ENCODE peak calls at places on chromosomes 3 and 15, in four cellular contexts. O is H1, A is K562, Y is HepG2. T is an unnamed sample. For H3K4me1, the result is how much of the 10 kb centered on the place peaks cover.

GRCh38 chr3:71436337-71436736 is 147.2 kb downstream of the FOXP1 start:
- DNase-seq in O (no peak), A (no peak), Y (no peak), T (no peak)

GRCh38 chr15:63176302-63176701 is 13.1 kb upstream of the RAB8B start:
- DNase-seq in O (peak), A (no peak), Y (no peak), T (no peak)

GRCh38 chr15:63339006-63339766 is 42.5 kb downstream of the CA12 start:
- DNase-seq in O (no peak), A (no peak), Y (no peak), T (no peak)

GRCh38 chr3:81216192-81216591 is 545.3 kb downstream of the GBE1 start:
- DNase-seq in O (no peak), A (no peak), Y (no peak), T (peak)

GRCh38 chr15:52658955-52659354 is 20.2 kb downstream of the ATOSA start:
- DNase-seq in O (no peak), A (no peak), Y (no peak), T (no peak)

GRCh38 chr3:14633819-14634424 is 17.6 kb upstream of the CCDC174 start:
- DNase-seq in O (peak), A (peak), Y (peak), T (peak)

GRCh38 chr15:79170256-79170664 is 79.7 kb upstream of the RASGRF1 start:
- DNase-seq in O (no peak), A (peak), Y (no peak), T (no peak)

GRCh38 chr3:114504941-114505632 is 211.3 kb downstream of the TIGIT start:
- DNase-seq in O (no peak), A (no peak), Y (no peak), T (peak)

DNA sequence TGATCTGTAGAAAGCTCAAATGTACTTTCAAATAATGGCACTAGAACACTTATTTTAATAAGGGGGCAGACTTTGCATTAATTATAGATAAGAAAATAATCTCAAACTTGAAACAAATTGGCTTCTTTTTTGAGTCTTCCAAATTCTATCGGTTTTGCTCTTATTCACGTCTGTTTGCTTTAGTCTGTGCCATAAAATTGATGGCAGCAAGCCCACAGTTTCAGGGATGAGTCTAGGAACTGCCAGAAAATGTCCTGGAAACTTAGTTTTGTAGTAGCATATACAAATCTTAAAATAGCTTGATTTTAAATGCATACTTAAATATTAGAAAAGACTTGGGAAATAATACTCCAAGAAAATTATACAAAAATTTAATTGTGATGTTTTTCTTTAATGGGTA is 39.7 kb downstream of the BCHE start:
- DNase-seq in O (no peak), A (no peak), Y (no peak), T (no peak)
- TF ChIP-seq JUN in O (no peak), A (no peak), Y (no peak), T (no peak)

DNA sequence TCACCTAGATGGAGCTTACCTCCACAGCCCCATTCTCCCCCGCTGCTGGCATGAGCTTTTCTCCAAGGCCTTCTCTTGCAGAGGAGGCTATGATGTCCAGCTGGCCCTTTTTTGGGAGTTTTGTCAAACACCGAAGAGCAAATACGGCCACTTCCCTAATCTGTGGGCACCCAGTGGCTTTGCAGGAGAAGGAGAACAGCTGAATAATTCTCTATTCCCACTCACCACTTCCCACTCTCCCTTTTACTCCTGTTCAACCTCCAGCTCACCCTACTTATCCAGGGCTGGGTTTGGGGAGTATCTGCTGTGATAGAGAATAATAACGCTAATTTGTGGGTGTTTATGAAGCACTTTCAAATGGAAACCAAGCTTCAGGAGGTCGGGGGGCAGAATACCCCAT is 93.0 kb downstream of the AAGAB start:
- DNase-seq in O (no peak), A (no peak), Y (no peak), T (no peak)
- H2AFZ ChIP-seq in O (no peak), A (no peak), Y (no peak), T (no peak)

DNA sequence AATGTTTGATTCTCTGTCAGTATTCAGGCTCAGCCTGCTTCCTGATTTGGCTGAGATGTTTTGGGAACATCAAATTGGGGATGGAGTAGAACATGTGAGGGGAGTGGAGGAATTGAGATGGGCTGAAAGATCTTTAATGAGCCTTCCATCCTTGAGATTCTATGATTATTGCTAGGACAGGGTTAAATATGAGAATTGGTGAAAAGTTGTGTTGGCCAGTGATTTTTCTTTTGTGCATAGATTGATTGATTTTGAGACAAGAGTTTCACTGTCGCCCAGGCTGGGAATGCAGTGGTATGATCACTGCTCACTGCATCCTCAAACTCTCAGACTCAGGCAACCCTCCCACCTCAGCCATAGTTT is 32.4 kb downstream of the IQGAP1 start:
- DNase-seq in O (no peak), A (no peak), Y (no peak), T (no peak)
- H3K4me1 ChIP-seq in O (under half), A (under half), Y (half or more), T (under half)

GRCh38 chr3:153853163-153853562 is 268.0 kb upstream of the ARHGEF26 start:
- DNase-seq in O (no peak), A (no peak), Y (no peak), T (no peak)

GRCh38 chr3:153852355-153852754 is 268.8 kb upstream of the ARHGEF26 start:
- DNase-seq in O (no peak), A (no peak), Y (no peak), T (no peak)

GRCh38 chr3:153855772-153856171 is 265.4 kb upstream of the ARHGEF26 start:
- DNase-seq in O (peak), A (peak), Y (peak), T (no peak)

GRCh38 chr3:153856932-153857331 is 264.3 kb upstream of the ARHGEF26 start:
- DNase-seq in O (no peak), A (no peak), Y (no peak), T (no peak)
- TF ChIP-seq JUN in O (no peak), A (no peak), Y (no peak), T (no peak)

GRCh38 chr3:25381083-25381482 is 47.0 kb upstream of the RARB start:
- DNase-seq in O (no peak), A (no peak), Y (no peak), T (no peak)

GRCh38 chr3:25376346-25376745 is 51.7 kb upstream of the RARB start:
- DNase-seq in O (no peak), A (no peak), Y (no peak), T (no peak)

GRCh38 chr3:25378912-25379311 is 49.2 kb upstream of the RARB start:
- DNase-seq in O (no peak), A (no peak), Y (no peak), T (no peak)

GRCh38 chr3:25384471-25384870 is 43.6 kb upstream of the RARB start:
- DNase-seq in O (no peak), A (no peak), Y (no peak), T (no peak)

GRCh38 chr3:25380222-25380739 is 47.8 kb upstream of the RARB start:
- DNase-seq in O (no peak), A (no peak), Y (no peak), T (no peak)
- H2AFZ ChIP-seq in O (no peak), A (no peak), Y (no peak), T (no peak)